ENCODE peak calls at places on chromosomes 13 and 19, in four cellular contexts. One of them, this sample, is unnamed.

GRCh38 chr19:5480427-5480836 is 25.2 kb downstream of the ZNRF4 start:
- DNase-seq in A549: peak; percentile 54
- DNase-seq in WTC11: peak; percentile 68
- DNase-seq in HepG2: peak; percentile 30
- DNase-seq in this sample: peak; percentile 55

GRCh38 chr13:106464076-106464475 is 71.4 kb downstream of the EFNB2 start:
- DNase-seq in A549: no peak
- DNase-seq in WTC11: no peak
- DNase-seq in HepG2: no peak
- DNase-seq in this sample: no peak

GRCh38 chr13:110341445-110342247 is 34.6 kb downstream of the COL4A2 start:
- DNase-seq in A549: no peak
- DNase-seq in WTC11: no peak
- DNase-seq in HepG2: no peak
- DNase-seq in this sample: no peak

GRCh38 chr13:111976474-111977183 is 90.3 kb upstream of the SOX1 start:
- DNase-seq in A549: no peak
- DNase-seq in WTC11: no peak
- DNase-seq in HepG2: no peak
- DNase-seq in this sample: no peak

GRCh38 chr13:101681834-101682233 is 229.4 kb downstream of the ITGBL1 start:
- DNase-seq in A549: no peak
- DNase-seq in WTC11: no peak
- DNase-seq in HepG2: no peak
- DNase-seq in this sample: no peak

GRCh38 chr19:8209111-8209964 is at the start of gene CERS4:
- DNase-seq in A549: peak; percentile 25
- DNase-seq in WTC11: peak; percentile 92
- DNase-seq in HepG2: peak; percentile 82
- DNase-seq in this sample: peak; percentile 73

GRCh38 chr13:83229574-83230300 is 652.5 kb downstream of the SLITRK1 start:
- DNase-seq in A549: no peak
- DNase-seq in WTC11: no peak
- DNase-seq in HepG2: no peak
- DNase-seq in this sample: no peak

GRCh38 chr19:43471091-43471490 is 5.7 kb upstream of the LYPD3 start:
- DNase-seq in A549: no peak
- DNase-seq in WTC11: no peak
- DNase-seq in HepG2: no peak
- DNase-seq in this sample: no peak

GRCh38 chr19:31478241-31478640 is 129.0 kb upstream of the TSHZ3 start:
- DNase-seq in A549: no peak
- DNase-seq in WTC11: no peak
- DNase-seq in HepG2: no peak
- DNase-seq in this sample: no peak

GRCh38 chr13:96696501-96696900 is 297.8 kb downstream of the OXGR1 start:
- DNase-seq in A549: no peak
- DNase-seq in WTC11: no peak
- DNase-seq in HepG2: no peak
- DNase-seq in this sample: no peak

GRCh38 chr19:38693380-38694223 is 46.2 kb downstream of the ACTN4 start:
- DNase-seq in A549: peak; percentile 92
- DNase-seq in WTC11: peak; percentile 39
- DNase-seq in HepG2: peak; percentile 81
- DNase-seq in this sample: no peak

GRCh38 chr19:53537523-53538377 is at the start of gene ZNF331:
- DNase-seq in A549: peak; percentile 86
- DNase-seq in WTC11: peak; percentile 77
- DNase-seq in HepG2: peak; percentile 39
- DNase-seq in this sample: no peak

DNA sequence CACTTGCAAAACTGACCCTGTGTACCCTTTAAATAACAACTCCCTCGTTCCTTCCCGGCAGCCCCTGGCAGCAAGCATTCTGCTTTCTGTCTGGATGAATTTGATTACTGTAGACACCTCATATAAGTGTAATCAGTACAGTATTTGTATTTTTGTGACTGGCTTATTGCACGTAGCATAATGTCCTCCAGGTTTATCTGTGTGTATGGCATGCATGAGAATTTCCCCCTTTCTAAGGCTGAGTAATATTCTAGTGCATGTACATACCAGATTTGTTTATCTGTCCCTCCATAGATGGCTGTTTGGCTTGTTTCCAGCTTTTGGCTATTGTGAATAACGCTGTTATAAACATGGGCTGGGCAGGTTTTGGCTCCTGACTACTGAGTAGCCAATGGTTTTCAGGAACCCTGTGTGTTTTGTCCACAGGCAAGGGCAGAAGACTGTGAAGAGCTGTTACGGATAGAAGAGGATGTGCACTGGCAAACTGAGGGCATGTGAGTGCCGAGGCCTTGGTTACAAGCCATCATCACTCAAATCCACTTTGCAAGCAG is 98.0 kb downstream of the ESD start:
- DNase-seq in A549: no peak
- DNase-seq in WTC11: no peak
- DNase-seq in HepG2: no peak
- DNase-seq in this sample: no peak
- TF ChIP-seq NR3C1 in A549: no peak
- TF ChIP-seq NR3C1 in WTC11: no peak
- TF ChIP-seq NR3C1 in HepG2: no peak
- TF ChIP-seq NR3C1 in this sample: no peak

DNA sequence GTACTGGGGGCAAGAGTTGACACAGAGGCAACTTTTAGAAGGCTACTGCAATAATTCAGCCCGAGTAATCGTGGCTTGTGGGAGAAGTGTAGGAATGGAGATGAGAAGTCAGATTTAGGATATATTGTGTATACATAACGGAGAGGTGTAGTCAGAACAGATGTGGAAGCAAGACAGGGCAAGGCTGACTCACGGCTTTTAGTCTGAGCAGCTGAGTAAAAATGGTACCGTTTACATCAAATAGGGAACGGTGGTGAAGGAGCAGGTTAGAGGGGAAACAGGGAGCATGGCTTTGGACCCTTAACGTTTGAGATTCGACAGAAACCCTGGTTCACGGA is 796 bp upstream of the LSM14A start:
- DNase-seq in A549: no peak
- DNase-seq in WTC11: no peak
- DNase-seq in HepG2: no peak
- DNase-seq in this sample: no peak
- TF ChIP-seq NR3C1 in A549: no peak
- TF ChIP-seq NR3C1 in WTC11: no peak
- TF ChIP-seq NR3C1 in HepG2: no peak
- TF ChIP-seq NR3C1 in this sample: no peak

GRCh38 chr13:29551214-29551613 is 44.3 kb downstream of the SLC7A1 start:
- DNase-seq in A549: no peak
- DNase-seq in WTC11: no peak
- DNase-seq in HepG2: no peak
- DNase-seq in this sample: no peak

GRCh38 chr13:29547135-29547534 is 48.4 kb downstream of the SLC7A1 start:
- DNase-seq in A549: no peak
- DNase-seq in WTC11: no peak
- DNase-seq in HepG2: no peak
- DNase-seq in this sample: no peak

GRCh38 chr13:29548722-29549446 is 46.6 kb downstream of the SLC7A1 start:
- DNase-seq in A549: no peak
- DNase-seq in WTC11: no peak
- DNase-seq in HepG2: no peak
- DNase-seq in this sample: no peak

GRCh38 chr13:29546662-29547061 is 48.8 kb downstream of the SLC7A1 start:
- DNase-seq in A549: no peak
- DNase-seq in WTC11: no peak
- DNase-seq in HepG2: no peak
- DNase-seq in this sample: no peak

DNA sequence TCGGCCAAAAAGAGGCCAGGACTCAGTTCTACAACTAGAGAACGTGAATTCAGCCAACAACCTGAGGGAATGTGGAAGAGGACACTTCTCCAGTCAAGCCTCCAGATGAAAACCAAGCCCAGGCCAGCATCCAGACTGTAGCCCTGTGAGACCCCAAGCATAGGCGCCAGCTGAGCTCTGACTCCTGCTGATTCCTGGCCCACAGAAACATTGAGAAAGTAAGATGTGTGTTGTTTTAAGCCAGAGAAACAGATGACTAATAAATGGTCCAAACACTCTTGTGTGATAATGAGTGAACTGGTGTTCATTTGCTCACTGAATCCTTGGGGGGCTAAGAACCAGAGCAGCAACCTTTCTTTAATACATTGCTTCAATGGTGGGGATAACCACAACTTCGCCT is 44.9 kb downstream of the SLC7A1 start:
- DNase-seq in A549: no peak
- DNase-seq in WTC11: no peak
- DNase-seq in HepG2: no peak
- DNase-seq in this sample: no peak
- TF ChIP-seq NR3C1 in A549: no peak
- TF ChIP-seq NR3C1 in WTC11: no peak
- TF ChIP-seq NR3C1 in HepG2: no peak
- TF ChIP-seq NR3C1 in this sample: no peak

GRCh38 chr13:30792257-30793000 is 57.1 kb downstream of the ALOX5AP start:
- DNase-seq in A549: peak; percentile 36
- DNase-seq in WTC11: no peak
- DNase-seq in HepG2: peak; percentile 61
- DNase-seq in this sample: no peak
- TF ChIP-seq NR3C1 in A549: no peak
- TF ChIP-seq NR3C1 in WTC11: no peak
- TF ChIP-seq NR3C1 in HepG2: no peak
- TF ChIP-seq NR3C1 in this sample: no peak

DNA sequence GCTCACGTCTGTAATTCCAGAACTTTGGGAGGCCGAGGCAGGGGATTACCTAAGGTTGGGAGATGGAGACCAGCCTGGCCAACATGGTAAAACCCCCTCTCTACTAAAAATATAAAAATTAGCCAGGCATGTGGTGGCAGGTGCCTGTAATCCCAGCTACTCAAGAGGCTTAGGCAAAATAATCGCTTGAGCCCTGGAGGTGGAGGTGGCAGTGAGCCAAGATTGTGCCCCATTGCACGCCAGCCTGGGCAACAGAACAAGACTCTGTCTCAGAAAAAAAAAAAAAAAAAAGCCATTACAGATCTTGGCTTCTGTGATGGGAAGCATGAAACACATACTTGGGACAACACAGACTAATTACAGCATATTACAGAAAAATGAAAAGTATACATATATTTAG is 1404.5 kb upstream of the SPRY2 start:
- DNase-seq in A549: no peak
- DNase-seq in WTC11: no peak
- DNase-seq in HepG2: no peak
- DNase-seq in this sample: no peak
- TF ChIP-seq NR3C1 in A549: no peak
- TF ChIP-seq NR3C1 in WTC11: no peak
- TF ChIP-seq NR3C1 in HepG2: no peak
- TF ChIP-seq NR3C1 in this sample: no peak

DNA sequence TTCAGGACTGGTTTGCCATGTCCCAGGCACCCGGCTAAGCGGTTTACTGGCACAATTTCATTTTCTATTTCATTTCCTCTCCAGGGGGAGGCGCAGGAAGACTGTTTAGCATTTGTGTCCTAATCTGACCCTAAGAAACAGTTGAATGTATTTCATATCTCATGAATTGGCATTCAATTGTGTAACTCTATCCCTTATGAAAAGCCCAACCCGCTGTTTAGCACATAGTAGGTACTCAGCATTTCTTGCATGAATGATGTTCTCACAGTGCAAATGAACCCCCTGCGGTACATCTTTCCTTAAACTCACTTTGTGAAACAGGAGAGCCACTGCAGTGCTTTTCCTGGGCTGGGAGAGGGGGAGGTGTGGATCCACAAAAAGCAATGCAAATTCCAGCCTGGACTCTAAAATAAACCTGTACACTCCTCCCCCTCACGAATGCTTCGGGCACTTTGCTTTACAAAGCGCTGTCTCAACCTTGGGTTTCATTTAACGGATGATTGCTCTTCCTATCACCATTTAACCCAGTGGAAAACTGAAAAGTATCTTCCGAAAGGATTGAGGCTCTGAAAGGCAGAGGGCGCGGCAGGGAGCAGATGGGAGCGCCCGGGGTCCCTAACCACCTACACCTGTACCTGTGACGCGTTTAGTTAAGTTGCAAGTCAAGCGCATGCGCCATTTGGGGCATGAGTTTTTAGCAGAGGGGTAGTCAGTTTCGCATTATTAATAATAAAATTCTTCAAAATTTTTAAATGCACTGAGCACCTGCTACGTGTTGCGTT is 1.2 kb upstream of the EEF2 start:
- DNase-seq in A549: peak; percentile 81
- DNase-seq in WTC11: peak; percentile 77
- DNase-seq in HepG2: peak; percentile 72
- DNase-seq in this sample: peak; percentile 67
- TF ChIP-seq NR3C1 in A549: no peak
- TF ChIP-seq NR3C1 in WTC11: no peak
- TF ChIP-seq NR3C1 in HepG2: no peak
- TF ChIP-seq NR3C1 in this sample: no peak

GRCh38 chr19:50728084-50728737 is 5.0 kb downstream of the CLEC11A start:
- DNase-seq in A549: no peak
- DNase-seq in WTC11: peak; percentile 99
- DNase-seq in HepG2: peak; percentile 20
- DNase-seq in this sample: peak; percentile 96
- TF ChIP-seq NR3C1 in A549: no peak
- TF ChIP-seq NR3C1 in WTC11: no peak
- TF ChIP-seq NR3C1 in HepG2: no peak
- TF ChIP-seq NR3C1 in this sample: no peak

GRCh38 chr19:15532779-15533521 is 24.6 kb downstream of the CYP4F22 start:
- DNase-seq in A549: no peak
- DNase-seq in WTC11: no peak
- DNase-seq in HepG2: no peak
- DNase-seq in this sample: no peak

GRCh38 chr19:15527705-15528104 is 19.4 kb downstream of the CYP4F22 start:
- DNase-seq in A549: no peak
- DNase-seq in WTC11: no peak
- DNase-seq in HepG2: no peak
- DNase-seq in this sample: no peak

GRCh38 chr19:15526408-15526807 is 18.1 kb downstream of the CYP4F22 start:
- DNase-seq in A549: no peak
- DNase-seq in WTC11: no peak
- DNase-seq in HepG2: no peak
- DNase-seq in this sample: no peak

GRCh38 chr19:15525291-15525690 is 17.0 kb downstream of the CYP4F22 start:
- DNase-seq in A549: no peak
- DNase-seq in WTC11: no peak
- DNase-seq in HepG2: no peak
- DNase-seq in this sample: no peak

DNA sequence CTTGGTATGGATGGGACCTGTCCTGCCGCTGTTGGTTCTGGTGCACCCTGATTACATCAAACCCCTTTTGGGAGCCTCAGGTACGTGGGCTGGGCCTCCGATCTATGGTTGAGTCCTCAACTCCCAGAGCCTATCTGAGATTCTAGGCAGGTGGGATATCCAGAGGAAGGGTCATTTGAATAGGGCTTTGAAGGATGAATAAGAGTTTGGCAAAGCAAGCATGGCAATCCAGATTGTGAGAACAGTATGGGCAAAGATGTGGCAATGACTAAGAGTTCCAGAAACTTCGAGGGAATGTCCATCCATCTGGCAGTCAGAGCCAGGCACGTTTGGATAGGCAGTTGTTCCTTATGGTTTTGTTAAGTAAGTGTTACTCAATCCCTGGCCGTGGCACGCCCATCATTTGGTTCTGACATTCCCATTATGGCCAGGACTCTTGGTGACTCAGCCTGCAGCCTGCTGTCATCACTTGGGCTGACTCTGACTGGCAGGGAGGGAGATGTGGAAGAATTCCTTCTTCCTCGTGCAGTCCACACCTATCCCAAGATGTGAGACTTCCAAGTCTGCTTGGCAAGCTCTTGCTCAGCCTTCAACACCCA is 21.5 kb downstream of the CYP4F22 start:
- DNase-seq in A549: peak; percentile 38
- DNase-seq in WTC11: no peak
- DNase-seq in HepG2: no peak
- DNase-seq in this sample: no peak
- TF ChIP-seq NR3C1 in A549: no peak
- TF ChIP-seq NR3C1 in WTC11: no peak
- TF ChIP-seq NR3C1 in HepG2: no peak
- TF ChIP-seq NR3C1 in this sample: no peak